ENCODE peak calls at places on chromosomes 7 and 10, in eight cellular contexts. J is hippocampal formation; K is activated T-cell treated with anti-CD3 and anti-CD28 coated beads, Interleukin-2, amount 50 U/mL, for 4 hours; O is Daoy; G is kidney tubule cell; Z is C1 segment of cervical spinal cord; P is T follicular helper cell; C is NCI-H446 treated with DMSO at 0.1 percent for 48 hours. T is an unnamed sample.

GRCh38 chr7:99605527-99605926 is 7.5 kb downstream of the TMEM225B start:
- DNase-seq in K (no peak), O (no peak), C (no peak), P (no peak), G (no peak), J (no peak), Z (no peak), T (no peak)

GRCh38 chr10:14598809-14599764 is 175.6 kb downstream of the FAM107B start:
- DNase-seq in C (no peak), O (no peak), P (no peak), K (no peak), J (no peak), Z (no peak), G (no peak), T (no peak)

GRCh38 chr7:14381306-14381705 is 391.8 kb upstream of the ETV1 start:
- DNase-seq in Z (no peak), J (no peak), G (peak), P (no peak), O (peak), C (no peak), K (no peak), T (no peak)

GRCh38 chr10:98664329-98665042 is 217.8 kb upstream of the HPS1 start:
- DNase-seq in J (no peak), K (no peak), G (peak), P (peak), C (no peak), O (peak), Z (no peak), T (peak)

GRCh38 chr7:149147730-149148653 is 739 bp downstream of the ZNF398 start:
- DNase-seq in O (peak), J (peak), K (peak), G (peak), P (peak), Z (peak), C (no peak), T (peak)

GRCh38 chr10:103618027-103618385 is 124.5 kb downstream of the NEURL1 start:
- DNase-seq in K (no peak), C (no peak), O (no peak), J (no peak), P (no peak), Z (no peak), G (no peak), T (no peak)

GRCh38 chr7:66016131-66016461 is 34.1 kb upstream of the GUSB start:
- DNase-seq in P (no peak), C (no peak), K (no peak), Z (no peak), J (no peak), G (peak), O (peak), T (no peak)

GRCh38 chr7:15755061-15755460 is 68.6 kb upstream of the MEOX2 start:
- DNase-seq in Z (no peak), K (no peak), P (no peak), G (no peak), J (no peak), C (peak), O (no peak), T (no peak)

GRCh38 chr7:34845666-34846361 is 187.8 kb downstream of the NPSR1 start:
- DNase-seq in P (no peak), O (peak), K (no peak), J (no peak), C (no peak), Z (no peak), G (peak), T (no peak)

GRCh38 chr10:21372651-21373410 is 152.7 kb downstream of the SKIDA1 start:
- DNase-seq in C (peak), P (peak), Z (no peak), O (peak), K (no peak), J (no peak), G (peak), T (peak)

GRCh38 chr10:71713135-71714040 is 6.2 kb downstream of the C10orf105 start:
- DNase-seq in O (peak), K (no peak), G (peak), P (no peak), J (peak), C (no peak), Z (peak), T (no peak)

GRCh38 chr10:105837951-105838350 is 1196.9 kb downstream of the SORCS3 start:
- DNase-seq in O (no peak), J (no peak), P (no peak), Z (no peak), G (peak), K (no peak), C (no peak), T (peak)

GRCh38 chr10:13674645-13675588 is 88.2 kb downstream of the PRPF18 start:
- DNase-seq in G (no peak), K (no peak), P (no peak), Z (no peak), O (no peak), C (no peak), J (no peak), T (no peak)

GRCh38 chr10:51007781-51008180 is 66.5 kb upstream of the PRKG1 start:
- DNase-seq in K (no peak), P (no peak), O (peak), Z (no peak), G (peak), C (no peak), J (no peak), T (no peak)

GRCh38 chr10:94429049-94429707 is 26.8 kb downstream of the TBC1D12 start:
- DNase-seq in P (no peak), Z (no peak), G (peak), J (no peak), C (no peak), O (no peak), K (no peak), T (no peak)

GRCh38 chr7:47720141-47720906 is 138.4 kb upstream of the TNS3 start:
- DNase-seq in Z (no peak), J (no peak), P (no peak), O (peak), K (no peak), C (no peak), G (no peak), T (no peak)

GRCh38 chr7:1770331-1770730 is 100.3 kb downstream of the ELFN1 start:
- DNase-seq in P (no peak), K (no peak), Z (no peak), O (no peak), J (no peak), G (no peak), C (no peak), T (no peak)